ENCODE peak calls at places on chromosome 18, in seven cellular contexts. One of them, this sample, is unnamed.
A peak's percentile ranks its signal among the peaks of the same experiment; 100 is the strongest.

GRCh38 chr18:55780591-55781071 is 192.6 kb upstream of the TCF4 start:
- DNase-seq in activated naive CD4-positive, alpha-beta T cell treated with Interleukin-2 at 50 U/mL for 16 hours: no peak
- DNase-seq in non-pigmented ciliary epithelial cell: no peak
- DNase-seq in CD4-positive, alpha-beta memory T cell: no peak
- DNase-seq in stomach: no peak
- DNase-seq in testis: no peak
- DNase-seq in activated T-cell treated with anti-CD3 and anti-CD28 coated beads for 1 hour: no peak
- DNase-seq in this sample: no peak

GRCh38 chr18:51082571-51083264 is 52.7 kb downstream of the SMAD4 start:
- DNase-seq in testis: no peak
- DNase-seq in CD4-positive, alpha-beta memory T cell: no peak
- DNase-seq in activated T-cell treated with anti-CD3 and anti-CD28 coated beads for 1 hour: no peak
- DNase-seq in stomach: no peak
- DNase-seq in activated naive CD4-positive, alpha-beta T cell treated with Interleukin-2 at 50 U/mL for 16 hours: no peak
- DNase-seq in non-pigmented ciliary epithelial cell: peak; percentile 27
- DNase-seq in this sample: no peak

GRCh38 chr18:68234115-68234514 is 480.8 kb downstream of the TMX3 start:
- DNase-seq in stomach: no peak
- DNase-seq in activated T-cell treated with anti-CD3 and anti-CD28 coated beads for 1 hour: no peak
- DNase-seq in non-pigmented ciliary epithelial cell: no peak
- DNase-seq in CD4-positive, alpha-beta memory T cell: no peak
- DNase-seq in activated naive CD4-positive, alpha-beta T cell treated with Interleukin-2 at 50 U/mL for 16 hours: no peak
- DNase-seq in testis: no peak
- DNase-seq in this sample: no peak

GRCh38 chr18:74499633-74500032 is 3.5 kb downstream of the CNDP2 start:
- DNase-seq in activated T-cell treated with anti-CD3 and anti-CD28 coated beads for 1 hour: peak; percentile 25
- DNase-seq in CD4-positive, alpha-beta memory T cell: no peak
- DNase-seq in non-pigmented ciliary epithelial cell: no peak
- DNase-seq in activated naive CD4-positive, alpha-beta T cell treated with Interleukin-2 at 50 U/mL for 16 hours: peak; percentile 46
- DNase-seq in stomach: peak; percentile 71
- DNase-seq in testis: no peak
- DNase-seq in this sample: peak; percentile 19

GRCh38 chr18:74804677-74805076 is 207.0 kb downstream of the ZNF407 start:
- DNase-seq in activated naive CD4-positive, alpha-beta T cell treated with Interleukin-2 at 50 U/mL for 16 hours: no peak
- DNase-seq in CD4-positive, alpha-beta memory T cell: no peak
- DNase-seq in stomach: no peak
- DNase-seq in non-pigmented ciliary epithelial cell: no peak
- DNase-seq in testis: no peak
- DNase-seq in activated T-cell treated with anti-CD3 and anti-CD28 coated beads for 1 hour: no peak
- DNase-seq in this sample: no peak

GRCh38 chr18:63152791-63153190 is 166.8 kb downstream of the BCL2 start:
- DNase-seq in activated T-cell treated with anti-CD3 and anti-CD28 coated beads for 1 hour: no peak
- DNase-seq in CD4-positive, alpha-beta memory T cell: no peak
- DNase-seq in stomach: no peak
- DNase-seq in activated naive CD4-positive, alpha-beta T cell treated with Interleukin-2 at 50 U/mL for 16 hours: peak; percentile 59
- DNase-seq in non-pigmented ciliary epithelial cell: no peak
- DNase-seq in testis: no peak
- DNase-seq in this sample: no peak

GRCh38 chr18:2847341-2848144 is 737 bp downstream of the EMILIN2 start:
- DNase-seq in activated T-cell treated with anti-CD3 and anti-CD28 coated beads for 1 hour: peak; percentile 6
- DNase-seq in stomach: no peak
- DNase-seq in CD4-positive, alpha-beta memory T cell: peak; percentile 13
- DNase-seq in testis: peak; percentile 24
- DNase-seq in activated naive CD4-positive, alpha-beta T cell treated with Interleukin-2 at 50 U/mL for 16 hours: peak; percentile 23
- DNase-seq in non-pigmented ciliary epithelial cell: no peak
- DNase-seq in this sample: no peak

GRCh38 chr18:56511996-56512395 is 126.4 kb downstream of the TXNL1 start:
- DNase-seq in activated naive CD4-positive, alpha-beta T cell treated with Interleukin-2 at 50 U/mL for 16 hours: no peak
- DNase-seq in stomach: no peak
- DNase-seq in non-pigmented ciliary epithelial cell: no peak
- DNase-seq in activated T-cell treated with anti-CD3 and anti-CD28 coated beads for 1 hour: no peak
- DNase-seq in CD4-positive, alpha-beta memory T cell: no peak
- DNase-seq in testis: no peak
- DNase-seq in this sample: no peak

GRCh38 chr18:8813621-8814020 is 108.3 kb downstream of the MTCL1 start:
- DNase-seq in activated naive CD4-positive, alpha-beta T cell treated with Interleukin-2 at 50 U/mL for 16 hours: no peak
- DNase-seq in testis: no peak
- DNase-seq in non-pigmented ciliary epithelial cell: no peak
- DNase-seq in activated T-cell treated with anti-CD3 and anti-CD28 coated beads for 1 hour: no peak
- DNase-seq in CD4-positive, alpha-beta memory T cell: no peak
- DNase-seq in stomach: no peak
- DNase-seq in this sample: no peak

GRCh38 chr18:44309185-44309584 is 371.5 kb upstream of the SETBP1 start:
- DNase-seq in CD4-positive, alpha-beta memory T cell: no peak
- DNase-seq in testis: no peak
- DNase-seq in activated naive CD4-positive, alpha-beta T cell treated with Interleukin-2 at 50 U/mL for 16 hours: no peak
- DNase-seq in non-pigmented ciliary epithelial cell: peak; percentile 40
- DNase-seq in stomach: no peak
- DNase-seq in activated T-cell treated with anti-CD3 and anti-CD28 coated beads for 1 hour: no peak
- DNase-seq in this sample: no peak

GRCh38 chr18:48990497-48991298 is 39.9 kb upstream of the SMAD7 start:
- DNase-seq in non-pigmented ciliary epithelial cell: no peak
- DNase-seq in activated naive CD4-positive, alpha-beta T cell treated with Interleukin-2 at 50 U/mL for 16 hours: no peak
- DNase-seq in activated T-cell treated with anti-CD3 and anti-CD28 coated beads for 1 hour: no peak
- DNase-seq in stomach: no peak
- DNase-seq in testis: no peak
- DNase-seq in CD4-positive, alpha-beta memory T cell: no peak
- DNase-seq in this sample: no peak

GRCh38 chr18:71951021-71951420 is 593.1 kb downstream of the CBLN2 start:
- DNase-seq in activated T-cell treated with anti-CD3 and anti-CD28 coated beads for 1 hour: no peak
- DNase-seq in non-pigmented ciliary epithelial cell: no peak
- DNase-seq in CD4-positive, alpha-beta memory T cell: no peak
- DNase-seq in activated naive CD4-positive, alpha-beta T cell treated with Interleukin-2 at 50 U/mL for 16 hours: no peak
- DNase-seq in testis: no peak
- DNase-seq in stomach: no peak
- DNase-seq in this sample: no peak

GRCh38 chr18:21112140-21112473 is 494 bp upstream of the ROCK1 start:
- DNase-seq in non-pigmented ciliary epithelial cell: no peak
- DNase-seq in activated T-cell treated with anti-CD3 and anti-CD28 coated beads for 1 hour: peak; percentile 15
- DNase-seq in stomach: no peak
- DNase-seq in CD4-positive, alpha-beta memory T cell: no peak
- DNase-seq in activated naive CD4-positive, alpha-beta T cell treated with Interleukin-2 at 50 U/mL for 16 hours: peak; percentile 53
- DNase-seq in testis: no peak
- DNase-seq in this sample: peak; percentile 16

GRCh38 chr18:79855147-79855910 is 57.6 kb downstream of the KCNG2 start:
- DNase-seq in stomach: no peak
- DNase-seq in activated T-cell treated with anti-CD3 and anti-CD28 coated beads for 1 hour: no peak
- DNase-seq in non-pigmented ciliary epithelial cell: no peak
- DNase-seq in activated naive CD4-positive, alpha-beta T cell treated with Interleukin-2 at 50 U/mL for 16 hours: no peak
- DNase-seq in testis: peak; percentile 6
- DNase-seq in CD4-positive, alpha-beta memory T cell: no peak
- DNase-seq in this sample: no peak

GRCh38 chr18:55908790-55909408 is 320.9 kb upstream of the TCF4 start:
- DNase-seq in testis: no peak
- DNase-seq in CD4-positive, alpha-beta memory T cell: no peak
- DNase-seq in stomach: no peak
- DNase-seq in activated naive CD4-positive, alpha-beta T cell treated with Interleukin-2 at 50 U/mL for 16 hours: no peak
- DNase-seq in non-pigmented ciliary epithelial cell: no peak
- DNase-seq in activated T-cell treated with anti-CD3 and anti-CD28 coated beads for 1 hour: no peak
- DNase-seq in this sample: no peak

GRCh38 chr18:61400714-61401113 is 67.5 kb downstream of the CDH20 start:
- DNase-seq in CD4-positive, alpha-beta memory T cell: no peak
- DNase-seq in non-pigmented ciliary epithelial cell: peak; percentile 48
- DNase-seq in stomach: no peak
- DNase-seq in activated T-cell treated with anti-CD3 and anti-CD28 coated beads for 1 hour: no peak
- DNase-seq in testis: no peak
- DNase-seq in activated naive CD4-positive, alpha-beta T cell treated with Interleukin-2 at 50 U/mL for 16 hours: no peak
- DNase-seq in this sample: no peak

GRCh38 chr18:62784966-62785413 is 69.6 kb downstream of the PHLPP1 start:
- DNase-seq in activated T-cell treated with anti-CD3 and anti-CD28 coated beads for 1 hour: no peak
- DNase-seq in stomach: no peak
- DNase-seq in testis: peak; percentile 90
- DNase-seq in activated naive CD4-positive, alpha-beta T cell treated with Interleukin-2 at 50 U/mL for 16 hours: no peak
- DNase-seq in CD4-positive, alpha-beta memory T cell: no peak
- DNase-seq in non-pigmented ciliary epithelial cell: no peak
- DNase-seq in this sample: no peak

GRCh38 chr18:12890964-12891363 is 6.9 kb upstream of the PTPN2 start:
- DNase-seq in CD4-positive, alpha-beta memory T cell: no peak
- DNase-seq in non-pigmented ciliary epithelial cell: no peak
- DNase-seq in stomach: no peak
- DNase-seq in testis: no peak
- DNase-seq in activated naive CD4-positive, alpha-beta T cell treated with Interleukin-2 at 50 U/mL for 16 hours: no peak
- DNase-seq in activated T-cell treated with anti-CD3 and anti-CD28 coated beads for 1 hour: no peak
- DNase-seq in this sample: no peak

GRCh38 chr18:76741346-76741745 is 81.0 kb upstream of the ZNF236 start:
- DNase-seq in stomach: no peak
- DNase-seq in testis: no peak
- DNase-seq in activated naive CD4-positive, alpha-beta T cell treated with Interleukin-2 at 50 U/mL for 16 hours: no peak
- DNase-seq in CD4-positive, alpha-beta memory T cell: no peak
- DNase-seq in activated T-cell treated with anti-CD3 and anti-CD28 coated beads for 1 hour: no peak
- DNase-seq in non-pigmented ciliary epithelial cell: no peak
- DNase-seq in this sample: no peak

GRCh38 chr18:12304351-12305210 is 3.5 kb upstream of the TUBB6 start:
- DNase-seq in activated naive CD4-positive, alpha-beta T cell treated with Interleukin-2 at 50 U/mL for 16 hours: no peak
- DNase-seq in CD4-positive, alpha-beta memory T cell: no peak
- DNase-seq in testis: peak; percentile 9
- DNase-seq in activated T-cell treated with anti-CD3 and anti-CD28 coated beads for 1 hour: no peak
- DNase-seq in non-pigmented ciliary epithelial cell: no peak
- DNase-seq in stomach: peak; percentile 58
- DNase-seq in this sample: no peak

GRCh38 chr18:34880882-34881852 is 160.0 kb upstream of the MAPRE2 start:
- DNase-seq in testis: no peak
- DNase-seq in activated T-cell treated with anti-CD3 and anti-CD28 coated beads for 1 hour: no peak
- DNase-seq in activated naive CD4-positive, alpha-beta T cell treated with Interleukin-2 at 50 U/mL for 16 hours: no peak
- DNase-seq in CD4-positive, alpha-beta memory T cell: no peak
- DNase-seq in non-pigmented ciliary epithelial cell: no peak
- DNase-seq in stomach: no peak
- DNase-seq in this sample: no peak

GRCh38 chr18:69968073-69968472 is 20.4 kb upstream of the CD226 start:
- DNase-seq in stomach: no peak
- DNase-seq in CD4-positive, alpha-beta memory T cell: no peak
- DNase-seq in activated T-cell treated with anti-CD3 and anti-CD28 coated beads for 1 hour: no peak
- DNase-seq in non-pigmented ciliary epithelial cell: no peak
- DNase-seq in testis: no peak
- DNase-seq in activated naive CD4-positive, alpha-beta T cell treated with Interleukin-2 at 50 U/mL for 16 hours: no peak
- DNase-seq in this sample: no peak

GRCh38 chr18:46335551-46336059 is 231.4 kb downstream of the HAUS1 start:
- DNase-seq in stomach: no peak
- DNase-seq in activated naive CD4-positive, alpha-beta T cell treated with Interleukin-2 at 50 U/mL for 16 hours: no peak
- DNase-seq in activated T-cell treated with anti-CD3 and anti-CD28 coated beads for 1 hour: no peak
- DNase-seq in testis: peak; percentile 27
- DNase-seq in CD4-positive, alpha-beta memory T cell: no peak
- DNase-seq in non-pigmented ciliary epithelial cell: no peak
- DNase-seq in this sample: no peak

GRCh38 chr18:13377496-13377895 is 158.9 kb downstream of the LDLRAD4 start:
- DNase-seq in activated T-cell treated with anti-CD3 and anti-CD28 coated beads for 1 hour: no peak
- DNase-seq in activated naive CD4-positive, alpha-beta T cell treated with Interleukin-2 at 50 U/mL for 16 hours: no peak
- DNase-seq in stomach: no peak
- DNase-seq in CD4-positive, alpha-beta memory T cell: peak; percentile 24
- DNase-seq in non-pigmented ciliary epithelial cell: no peak
- DNase-seq in testis: no peak
- DNase-seq in this sample: no peak

GRCh38 chr18:6203791-6204190 is 210.9 kb downstream of the L3MBTL4 start:
- DNase-seq in activated naive CD4-positive, alpha-beta T cell treated with Interleukin-2 at 50 U/mL for 16 hours: no peak
- DNase-seq in non-pigmented ciliary epithelial cell: no peak
- DNase-seq in testis: no peak
- DNase-seq in stomach: peak; percentile 31
- DNase-seq in activated T-cell treated with anti-CD3 and anti-CD28 coated beads for 1 hour: no peak
- DNase-seq in CD4-positive, alpha-beta memory T cell: no peak
- DNase-seq in this sample: no peak

GRCh38 chr18:59402432-59403090 is 43.5 kb upstream of the LMAN1 start:
- DNase-seq in non-pigmented ciliary epithelial cell: no peak
- DNase-seq in activated naive CD4-positive, alpha-beta T cell treated with Interleukin-2 at 50 U/mL for 16 hours: peak; percentile 76
- DNase-seq in stomach: peak; percentile 85
- DNase-seq in testis: peak; percentile 88
- DNase-seq in CD4-positive, alpha-beta memory T cell: peak; percentile 63
- DNase-seq in activated T-cell treated with anti-CD3 and anti-CD28 coated beads for 1 hour: peak; percentile 53
- DNase-seq in this sample: peak; percentile 31

This sample was measured in T-helper 17 cell.